ENCODE peak calls at places on chromosomes 12 and 14, in eight cellular contexts. V is heart left ventricle; Q is hepatocyte; Y is naive thymus-derived CD4-positive, alpha-beta T cell; I is HepG2; K is GM12878; U is gastrocnemius medialis; P is tibial nerve. N is an unnamed sample. For H3K4me1, the result is how much of the 10 kb centered on the place peaks cover.

GRCh38 chr14:30560581-30560980 is 1.6 kb downstream of the G2E3 start:
- DNase-seq in I (no peak), Q (no peak), K (no peak), U (no peak), P (no peak), Y (no peak), V (no peak), N (no peak)

GRCh38 chr12:95998611-95999300 is 2.6 kb upstream of the HAL start:
- DNase-seq in U (no peak), Q (peak), P (no peak), K (peak), Y (peak), I (peak), V (peak), N (peak)

GRCh38 chr12:63037721-63038120 is 102.8 kb upstream of the PPM1H start:
- DNase-seq in K (no peak), I (no peak), Y (no peak), P (no peak), V (no peak), U (no peak), Q (no peak), N (no peak)

GRCh38 chr12:105331805-105332251 is 1.3 kb downstream of the C12orf75 start:
- DNase-seq in K (no peak), P (no peak), Q (peak), I (peak), Y (peak), V (no peak), U (no peak), N (peak)

GRCh38 chr14:61578745-61579144 is 116.6 kb upstream of the HIF1A start:
- DNase-seq in Y (peak), V (no peak), I (no peak), U (no peak), Q (no peak), K (no peak), P (no peak), N (no peak)

GRCh38 chr14:105503296-105503640 is 12.2 kb downstream of the TEDC1 start:
- DNase-seq in Y (no peak), I (no peak), P (no peak), U (no peak), Q (no peak), K (no peak), V (no peak), N (no peak)

GRCh38 chr14:61416587-61416986 is 95.2 kb downstream of the PRKCH start:
- DNase-seq in V (no peak), U (no peak), Q (no peak), P (no peak), K (no peak), Y (no peak), I (no peak), N (no peak)

GRCh38 chr12:27653661-27654060 is 42.6 kb upstream of the REP15 start:
- DNase-seq in Y (no peak), I (no peak), Q (no peak), V (no peak), K (no peak), U (no peak), P (no peak), N (no peak)

GRCh38 chr12:48795550-48796455 is 6.9 kb upstream of the ADCY6 start:
- DNase-seq in Q (peak), V (peak), P (peak), Y (peak), K (peak), I (peak), U (peak), N (peak)

GRCh38 chr12:48794870-48795269 is 6.0 kb upstream of the ADCY6 start:
- DNase-seq in U (no peak), P (no peak), V (no peak), I (no peak), K (no peak), Q (peak), Y (no peak), N (no peak)

GRCh38 chr12:48800457-48800856 is 11.6 kb upstream of the ADCY6 start:
- DNase-seq in Y (no peak), I (no peak), U (no peak), V (no peak), K (no peak), Q (no peak), P (no peak), N (no peak)

GRCh38 chr12:48793696-48794095 is 4.8 kb upstream of the ADCY6 start:
- DNase-seq in K (no peak), Q (no peak), I (no peak), P (no peak), V (no peak), U (no peak), Y (no peak), N (no peak)

GRCh38 chr12:48796976-48797375 is 8.1 kb upstream of the ADCY6 start:
- DNase-seq in U (no peak), Y (no peak), V (no peak), Q (no peak), I (no peak), P (no peak), K (no peak), N (no peak)
- H3K4me1 ChIP-seq in U (under half), Y (under half), V (under half), Q (under half), I (under half), P (under half), K (under half), N (under half)

GRCh38 chr14:75050852-75051555 is at the start of gene MLH3:
- DNase-seq in P (peak), I (peak), Y (peak), V (peak), K (no peak), U (peak), Q (peak), N (peak)

GRCh38 chr14:75049731-75050201 is 1.5 kb downstream of the MLH3 start:
- DNase-seq in Q (no peak), Y (no peak), K (no peak), P (no peak), I (no peak), V (no peak), U (no peak), N (no peak)

GRCh38 chr14:75048101-75048500 is 3.2 kb downstream of the MLH3 start:
- DNase-seq in U (no peak), I (no peak), P (no peak), Q (no peak), K (no peak), Y (no peak), V (no peak), N (no peak)

GRCh38 chr14:75047506-75047905 is 3.8 kb downstream of the MLH3 start:
- DNase-seq in I (no peak), Q (no peak), K (no peak), P (no peak), U (no peak), Y (no peak), V (no peak), N (no peak)

GRCh38 chr14:75049136-75049535 is 2.1 kb downstream of the MLH3 start:
- DNase-seq in Q (no peak), P (no peak), I (no peak), V (no peak), K (no peak), U (no peak), Y (no peak), N (no peak)
- H3K4me3 ChIP-seq in Q (no peak), P (peak), I (no peak), V (no peak), K (no peak), U (no peak), Y (no peak), N (no peak)

GRCh38 chr14:44528180-44528579 is 21.1 kb upstream of the FSCB start:
- DNase-seq in I (no peak), Y (no peak), Q (no peak), V (no peak), P (no peak), K (no peak), U (no peak), N (no peak)

GRCh38 chr14:44531648-44532047 is 24.6 kb upstream of the FSCB start:
- DNase-seq in U (no peak), Q (no peak), I (no peak), Y (no peak), P (no peak), K (no peak), V (no peak), N (no peak)

GRCh38 chr14:44530482-44530881 is 23.4 kb upstream of the FSCB start:
- DNase-seq in Q (no peak), P (no peak), Y (no peak), K (no peak), V (no peak), U (no peak), I (no peak), N (no peak)

DNA sequence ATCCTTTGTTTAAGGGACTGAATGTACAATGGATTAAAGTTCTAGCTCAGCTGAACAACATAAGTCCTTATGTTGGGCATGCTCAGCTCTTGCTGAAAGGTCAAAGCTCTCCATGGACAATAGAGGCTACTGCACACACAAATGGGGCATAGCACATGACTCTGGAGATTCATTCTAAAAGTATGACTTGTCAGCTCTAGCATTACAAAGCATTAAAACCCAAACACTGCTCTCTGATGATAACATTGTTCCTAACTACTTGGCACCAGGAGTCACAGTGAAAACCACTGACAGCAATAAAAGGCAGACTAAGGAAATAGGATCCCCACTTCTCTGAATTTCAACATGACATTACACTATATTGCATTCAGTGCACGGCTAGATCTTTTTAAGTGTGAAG is 21.9 kb upstream of the FSCB start:
- DNase-seq in P (no peak), U (no peak), I (no peak), K (no peak), Q (peak), V (no peak), Y (no peak), N (no peak)
- H3K4me1 ChIP-seq in P (under half), U (under half), I (under half), K (under half), Q (under half), V (under half), Y (under half), N (under half)

GRCh38 chr12:6778212-6778570 is 5.9 kb downstream of the LAG3 start:
- DNase-seq in Y (no peak), K (no peak), I (no peak), P (no peak), Q (peak), V (peak), U (no peak), N (no peak)
- H3K4me3 ChIP-seq in Y (peak), K (peak), I (no peak), P (peak), Q (no peak), V (peak), U (peak), N (peak)

GRCh38 chr14:64510825-64511679 is 6.5 kb downstream of the ZBTB1 start:
- DNase-seq in I (peak), U (peak), Q (peak), P (peak), Y (peak), K (no peak), V (peak), N (peak)

GRCh38 chr14:64510127-64510808 is 5.7 kb downstream of the ZBTB1 start:
- DNase-seq in Y (peak), U (no peak), Q (no peak), I (no peak), V (no peak), K (no peak), P (no peak), N (no peak)

GRCh38 chr14:64507376-64508156 is 3.0 kb downstream of the ZBTB1 start:
- DNase-seq in I (no peak), Q (peak), K (no peak), Y (no peak), P (no peak), U (peak), V (no peak), N (no peak)

GRCh38 chr14:64508215-64508776 is 3.7 kb downstream of the ZBTB1 start:
- DNase-seq in Q (no peak), V (no peak), Y (no peak), I (no peak), U (no peak), K (peak), P (no peak), N (no peak)

GRCh38 chr14:64509036-64509435 is 4.5 kb downstream of the ZBTB1 start:
- DNase-seq in K (no peak), V (no peak), U (no peak), Q (no peak), Y (no peak), P (no peak), I (peak), N (no peak)
- H3K4me1 ChIP-seq in K (under half), V (under half), U (half or more), Q (under half), Y (under half), P (under half), I (half or more), N (half or more)

GRCh38 chr14:89386214-89386886 is 30.7 kb downstream of the FOXN3 start:
- DNase-seq in K (peak), P (no peak), I (no peak), Q (no peak), V (no peak), U (peak), Y (no peak), N (no peak)
- H3K4me3 ChIP-seq in K (no peak), P (no peak), I (no peak), Q (no peak), V (no peak), U (peak), Y (no peak), N (no peak)

DNA sequence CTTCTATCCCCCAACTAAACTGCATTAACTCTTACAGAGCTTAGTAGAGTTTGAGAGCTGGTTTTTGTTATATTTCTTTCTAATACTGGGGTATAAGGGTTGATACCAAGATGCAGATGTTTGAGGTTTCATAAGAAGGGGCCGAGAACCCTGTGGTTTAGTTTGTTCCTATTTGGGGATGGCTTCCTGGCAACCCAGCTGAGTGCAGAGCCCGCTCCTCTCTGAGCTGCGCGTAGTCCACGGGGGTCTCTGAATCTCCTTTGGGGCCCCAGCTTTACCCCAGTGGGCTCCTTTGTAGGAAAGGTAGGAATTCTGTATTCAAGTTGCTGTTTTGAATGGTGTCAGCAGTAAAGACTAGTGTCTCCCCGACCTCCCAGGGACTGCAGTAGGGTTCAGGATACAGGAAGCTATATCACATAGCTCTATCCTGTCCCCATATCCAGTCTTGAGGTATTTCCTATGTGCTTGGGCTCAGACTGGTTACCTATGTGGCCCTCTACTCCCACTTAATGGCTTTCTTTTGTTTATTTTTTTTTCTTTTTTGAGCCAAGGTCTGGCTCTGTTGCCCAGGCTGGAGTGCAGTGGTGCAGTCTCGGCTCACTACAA is 25.4 kb downstream of the PLXNC1 start:
- DNase-seq in P (no peak), I (no peak), V (no peak), K (no peak), Y (no peak), U (no peak), Q (no peak), N (no peak)
- H3K4me1 ChIP-seq in P (under half), I (half or more), V (under half), K (under half), Y (under half), U (under half), Q (under half), N (under half)

N was measured in CD8-positive, alpha-beta memory T cell.